ENCODE peak calls at places on chromosome 20, in five cellular contexts. One of them, this sample, is unnamed.

GRCh38 chr20:24580855-24581254 is 111.4 kb downstream of the SYNDIG1 start:
- DNase-seq in naive thymus-derived CD4-positive, alpha-beta T cell: no peak
- DNase-seq in fibroblast of lung: no peak
- DNase-seq in CD8-positive, alpha-beta T cell: no peak
- DNase-seq in Peyer's patch: no peak
- DNase-seq in this sample: no peak

GRCh38 chr20:9515761-9516657 is 1.6 kb downstream of the LAMP5 start:
- DNase-seq in fibroblast of lung: no peak
- DNase-seq in Peyer's patch: no peak
- DNase-seq in naive thymus-derived CD4-positive, alpha-beta T cell: no peak
- DNase-seq in CD8-positive, alpha-beta T cell: no peak
- DNase-seq in this sample: no peak

GRCh38 chr20:38117635-38118034 is 47.4 kb downstream of the TGM2 start:
- DNase-seq in naive thymus-derived CD4-positive, alpha-beta T cell: no peak
- DNase-seq in Peyer's patch: no peak
- DNase-seq in fibroblast of lung: no peak
- DNase-seq in CD8-positive, alpha-beta T cell: no peak
- DNase-seq in this sample: no peak

GRCh38 chr20:9332783-9333482 is 181.5 kb upstream of the LAMP5 start:
- DNase-seq in naive thymus-derived CD4-positive, alpha-beta T cell: no peak
- DNase-seq in CD8-positive, alpha-beta T cell: no peak
- DNase-seq in Peyer's patch: no peak
- DNase-seq in fibroblast of lung: no peak
- DNase-seq in this sample: no peak

GRCh38 chr20:38073307-38074010 is 39.9 kb downstream of the RPRD1B start:
- DNase-seq in naive thymus-derived CD4-positive, alpha-beta T cell: peak; percentile 10
- DNase-seq in fibroblast of lung: peak; percentile 99
- DNase-seq in CD8-positive, alpha-beta T cell: no peak
- DNase-seq in Peyer's patch: peak; percentile 57
- DNase-seq in this sample: peak; percentile 17

GRCh38 chr20:62495798-62496325 is 20.1 kb upstream of the GATA5 start:
- DNase-seq in Peyer's patch: no peak
- DNase-seq in fibroblast of lung: no peak
- DNase-seq in CD8-positive, alpha-beta T cell: no peak
- DNase-seq in naive thymus-derived CD4-positive, alpha-beta T cell: no peak
- DNase-seq in this sample: no peak

GRCh38 chr20:18132663-18133062 is 5.0 kb upstream of the KAT14 start:
- DNase-seq in fibroblast of lung: no peak
- DNase-seq in CD8-positive, alpha-beta T cell: no peak
- DNase-seq in naive thymus-derived CD4-positive, alpha-beta T cell: no peak
- DNase-seq in Peyer's patch: no peak
- DNase-seq in this sample: no peak

GRCh38 chr20:43736588-43737091 is 9.8 kb upstream of the GTSF1L start:
- DNase-seq in naive thymus-derived CD4-positive, alpha-beta T cell: peak; percentile 17
- DNase-seq in CD8-positive, alpha-beta T cell: no peak
- DNase-seq in fibroblast of lung: no peak
- DNase-seq in Peyer's patch: no peak
- DNase-seq in this sample: no peak

GRCh38 chr20:50721881-50722281 is 9.5 kb upstream of the PARD6B start:
- DNase-seq in fibroblast of lung: no peak
- DNase-seq in CD8-positive, alpha-beta T cell: no peak
- DNase-seq in naive thymus-derived CD4-positive, alpha-beta T cell: no peak
- DNase-seq in Peyer's patch: peak; percentile 43
- DNase-seq in this sample: no peak

GRCh38 chr20:22535483-22535882 is 48.9 kb downstream of the FOXA2 start:
- DNase-seq in Peyer's patch: no peak
- DNase-seq in fibroblast of lung: no peak
- DNase-seq in CD8-positive, alpha-beta T cell: no peak
- DNase-seq in naive thymus-derived CD4-positive, alpha-beta T cell: no peak
- DNase-seq in this sample: no peak

GRCh38 chr20:8008733-8009132 is 10.8 kb downstream of the TMX4 start:
- DNase-seq in CD8-positive, alpha-beta T cell: no peak
- DNase-seq in fibroblast of lung: no peak
- DNase-seq in naive thymus-derived CD4-positive, alpha-beta T cell: no peak
- DNase-seq in Peyer's patch: no peak
- DNase-seq in this sample: no peak

GRCh38 chr20:1672728-1673127 is 15.1 kb upstream of the SIRPG start:
- DNase-seq in fibroblast of lung: no peak
- DNase-seq in CD8-positive, alpha-beta T cell: no peak
- DNase-seq in naive thymus-derived CD4-positive, alpha-beta T cell: no peak
- DNase-seq in Peyer's patch: no peak
- DNase-seq in this sample: no peak

GRCh38 chr20:22752324-22752723 is 168.0 kb upstream of the FOXA2 start:
- DNase-seq in Peyer's patch: no peak
- DNase-seq in CD8-positive, alpha-beta T cell: no peak
- DNase-seq in fibroblast of lung: no peak
- DNase-seq in naive thymus-derived CD4-positive, alpha-beta T cell: no peak
- DNase-seq in this sample: no peak

GRCh38 chr20:8231038-8231437 is 99.0 kb downstream of the PLCB1 start:
- DNase-seq in CD8-positive, alpha-beta T cell: no peak
- DNase-seq in Peyer's patch: no peak
- DNase-seq in naive thymus-derived CD4-positive, alpha-beta T cell: no peak
- DNase-seq in fibroblast of lung: no peak
- DNase-seq in this sample: no peak

GRCh38 chr20:11302436-11302835 is 615.3 kb upstream of the BTBD3 start:
- DNase-seq in CD8-positive, alpha-beta T cell: no peak
- DNase-seq in fibroblast of lung: peak; percentile 17
- DNase-seq in Peyer's patch: no peak
- DNase-seq in naive thymus-derived CD4-positive, alpha-beta T cell: no peak
- DNase-seq in this sample: no peak

GRCh38 chr20:42857446-42857845 is 332.3 kb downstream of the PTPRT start:
- DNase-seq in fibroblast of lung: no peak
- DNase-seq in naive thymus-derived CD4-positive, alpha-beta T cell: no peak
- DNase-seq in CD8-positive, alpha-beta T cell: no peak
- DNase-seq in Peyer's patch: no peak
- DNase-seq in this sample: no peak

GRCh38 chr20:58712823-58713731 is 20.5 kb downstream of the NPEPL1 start:
- DNase-seq in naive thymus-derived CD4-positive, alpha-beta T cell: no peak
- DNase-seq in CD8-positive, alpha-beta T cell: peak; percentile 40
- DNase-seq in fibroblast of lung: no peak
- DNase-seq in Peyer's patch: peak; percentile 41
- DNase-seq in this sample: no peak

GRCh38 chr20:45372646-45373352 is 5.3 kb downstream of the TP53TG5 start:
- DNase-seq in naive thymus-derived CD4-positive, alpha-beta T cell: no peak
- DNase-seq in Peyer's patch: no peak
- DNase-seq in CD8-positive, alpha-beta T cell: no peak
- DNase-seq in fibroblast of lung: no peak
- DNase-seq in this sample: no peak

GRCh38 chr20:38284893-38285444 is 19.0 kb upstream of the BPI start:
- DNase-seq in Peyer's patch: no peak
- DNase-seq in naive thymus-derived CD4-positive, alpha-beta T cell: no peak
- DNase-seq in fibroblast of lung: no peak
- DNase-seq in CD8-positive, alpha-beta T cell: no peak
- DNase-seq in this sample: no peak

GRCh38 chr20:22411568-22412450 is 172.6 kb downstream of the FOXA2 start:
- DNase-seq in CD8-positive, alpha-beta T cell: no peak
- DNase-seq in naive thymus-derived CD4-positive, alpha-beta T cell: no peak
- DNase-seq in fibroblast of lung: peak; percentile 73
- DNase-seq in Peyer's patch: no peak
- DNase-seq in this sample: no peak

GRCh38 chr20:63072231-63072791 is 65.5 kb upstream of the BHLHE23 start:
- DNase-seq in Peyer's patch: no peak
- DNase-seq in fibroblast of lung: no peak
- DNase-seq in naive thymus-derived CD4-positive, alpha-beta T cell: no peak
- DNase-seq in CD8-positive, alpha-beta T cell: no peak
- DNase-seq in this sample: no peak

GRCh38 chr20:8601542-8601912 is 467.4 kb upstream of the PLCB4 start:
- DNase-seq in Peyer's patch: no peak
- DNase-seq in naive thymus-derived CD4-positive, alpha-beta T cell: no peak
- DNase-seq in fibroblast of lung: no peak
- DNase-seq in CD8-positive, alpha-beta T cell: no peak
- DNase-seq in this sample: no peak

GRCh38 chr20:59820204-59821041 is 113.0 kb downstream of the SYCP2 start:
- DNase-seq in fibroblast of lung: no peak
- DNase-seq in naive thymus-derived CD4-positive, alpha-beta T cell: no peak
- DNase-seq in Peyer's patch: peak; percentile 68
- DNase-seq in CD8-positive, alpha-beta T cell: no peak
- DNase-seq in this sample: no peak

GRCh38 chr20:51640743-51641142 is 98.2 kb upstream of the NFATC2 start:
- DNase-seq in fibroblast of lung: peak; percentile 67
- DNase-seq in Peyer's patch: no peak
- DNase-seq in CD8-positive, alpha-beta T cell: no peak
- DNase-seq in naive thymus-derived CD4-positive, alpha-beta T cell: no peak
- DNase-seq in this sample: no peak

DNA sequence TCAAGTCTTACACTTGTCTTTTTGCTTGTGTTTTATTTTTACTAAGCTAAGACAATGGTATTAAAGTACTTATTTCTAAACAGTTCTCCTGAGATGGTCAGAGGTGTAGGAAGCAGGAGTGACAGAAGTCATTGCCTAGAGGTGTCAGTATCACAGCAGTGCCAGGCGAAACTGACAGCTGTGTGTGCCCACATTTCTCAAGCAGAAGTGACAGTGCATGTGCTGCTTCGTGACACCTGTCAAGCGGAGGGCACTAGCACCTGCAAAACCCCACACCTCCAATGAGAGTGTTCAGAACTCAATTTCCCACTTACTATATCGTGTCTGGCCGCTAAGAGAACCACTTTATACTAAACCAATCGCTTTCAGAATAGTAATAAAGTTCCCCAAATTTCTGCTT is 82.8 kb downstream of the SLC23A2 start:
- DNase-seq in Peyer's patch: no peak
- DNase-seq in CD8-positive, alpha-beta T cell: no peak
- DNase-seq in naive thymus-derived CD4-positive, alpha-beta T cell: no peak
- DNase-seq in fibroblast of lung: no peak
- DNase-seq in this sample: no peak
- H3K4me3 ChIP-seq in Peyer's patch: no peak overlapping the region
- H3K4me3 ChIP-seq in CD8-positive, alpha-beta T cell: no peak overlapping the region
- H3K4me3 ChIP-seq in naive thymus-derived CD4-positive, alpha-beta T cell: no peak overlapping the region
- H3K4me3 ChIP-seq in fibroblast of lung: no peak overlapping the region
- H3K4me3 ChIP-seq in this sample: no peak overlapping the region

DNA sequence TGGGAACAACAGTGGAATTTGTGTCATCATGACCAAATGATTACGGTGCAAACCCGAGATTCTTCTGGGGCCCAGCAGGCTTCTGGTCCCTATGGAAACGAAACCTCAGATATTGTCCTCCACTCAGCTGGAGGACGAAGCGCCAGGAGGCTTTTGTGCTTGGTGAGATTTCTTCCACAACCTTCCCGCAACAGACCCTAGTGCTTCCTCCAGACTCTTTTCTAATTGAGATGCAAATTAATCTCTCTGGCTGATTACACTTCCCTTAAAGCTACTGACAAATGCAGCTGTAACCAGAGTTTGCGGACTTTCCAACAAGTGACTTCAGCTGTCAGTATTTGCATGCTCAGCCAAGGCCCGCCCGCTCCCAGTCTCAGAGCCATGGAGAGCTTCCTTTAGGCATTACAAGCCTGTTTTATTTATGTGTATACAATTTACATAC is 96.0 kb downstream of the INSM1 start:
- DNase-seq in CD8-positive, alpha-beta T cell: no peak
- DNase-seq in Peyer's patch: no peak
- DNase-seq in fibroblast of lung: no peak
- DNase-seq in naive thymus-derived CD4-positive, alpha-beta T cell: no peak
- DNase-seq in this sample: no peak
- H3K4me3 ChIP-seq in CD8-positive, alpha-beta T cell: no peak overlapping the region
- H3K4me3 ChIP-seq in Peyer's patch: no peak overlapping the region
- H3K4me3 ChIP-seq in fibroblast of lung: no peak overlapping the region
- H3K4me3 ChIP-seq in naive thymus-derived CD4-positive, alpha-beta T cell: no peak overlapping the region
- H3K4me3 ChIP-seq in this sample: no peak overlapping the region

GRCh38 chr20:32495949-32496348 is 89.2 kb downstream of the NOL4L start:
- DNase-seq in CD8-positive, alpha-beta T cell: no peak
- DNase-seq in Peyer's patch: no peak
- DNase-seq in fibroblast of lung: no peak
- DNase-seq in naive thymus-derived CD4-positive, alpha-beta T cell: no peak
- DNase-seq in this sample: no peak
- H3K4me3 ChIP-seq in CD8-positive, alpha-beta T cell: no peak overlapping the region
- H3K4me3 ChIP-seq in Peyer's patch: no peak overlapping the region
- H3K4me3 ChIP-seq in fibroblast of lung: no peak overlapping the region
- H3K4me3 ChIP-seq in naive thymus-derived CD4-positive, alpha-beta T cell: no peak overlapping the region
- H3K4me3 ChIP-seq in this sample: no peak overlapping the region

GRCh38 chr20:47126709-47127108 is 229.8 kb downstream of the ZMYND8 start:
- DNase-seq in Peyer's patch: no peak
- DNase-seq in CD8-positive, alpha-beta T cell: no peak
- DNase-seq in fibroblast of lung: peak; percentile 45
- DNase-seq in naive thymus-derived CD4-positive, alpha-beta T cell: no peak
- DNase-seq in this sample: no peak
- H3K4me3 ChIP-seq in Peyer's patch: no peak overlapping the region
- H3K4me3 ChIP-seq in CD8-positive, alpha-beta T cell: no peak overlapping the region
- H3K4me3 ChIP-seq in fibroblast of lung: no peak overlapping the region
- H3K4me3 ChIP-seq in naive thymus-derived CD4-positive, alpha-beta T cell: no peak overlapping the region
- H3K4me3 ChIP-seq in this sample: no peak overlapping the region

GRCh38 chr20:34111712-34112599 is at the start of gene EIF2S2:
- DNase-seq in Peyer's patch: peak; percentile 99
- DNase-seq in fibroblast of lung: peak; percentile 99
- DNase-seq in naive thymus-derived CD4-positive, alpha-beta T cell: peak; percentile 96
- DNase-seq in CD8-positive, alpha-beta T cell: peak; percentile 97
- DNase-seq in this sample: peak; percentile 97
- H3K4me3 ChIP-seq in Peyer's patch: peak within 1 kb of the TSS; percentile 93
- H3K4me3 ChIP-seq in fibroblast of lung: peak within 1 kb of the TSS; percentile 96
- H3K4me3 ChIP-seq in naive thymus-derived CD4-positive, alpha-beta T cell: peak within 1 kb of the TSS; percentile 92
- H3K4me3 ChIP-seq in CD8-positive, alpha-beta T cell: peak within 1 kb of the TSS; percentile 81
- H3K4me3 ChIP-seq in this sample: peak within 1 kb of the TSS; percentile 94

DNA sequence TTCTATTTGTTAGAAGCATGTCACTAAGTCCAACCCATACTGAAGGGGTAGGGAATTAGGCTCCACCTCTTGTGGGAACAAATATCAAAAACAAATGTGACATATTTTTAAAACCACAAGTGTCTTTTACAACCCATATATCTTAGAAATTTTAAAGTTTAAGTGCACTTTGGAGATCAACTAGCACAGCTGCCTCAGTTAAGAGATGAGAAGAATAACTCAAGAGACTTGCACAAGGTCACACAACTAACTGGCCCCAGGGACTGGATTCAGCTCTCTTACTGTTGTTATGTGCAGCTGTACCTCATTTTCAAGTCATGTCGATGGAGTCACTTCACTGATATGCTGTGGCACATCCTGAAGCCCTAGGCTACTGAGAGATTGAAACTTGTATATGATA is 102.9 kb upstream of the BMP2 start:
- DNase-seq in naive thymus-derived CD4-positive, alpha-beta T cell: no peak
- DNase-seq in CD8-positive, alpha-beta T cell: no peak
- DNase-seq in Peyer's patch: no peak
- DNase-seq in fibroblast of lung: no peak
- DNase-seq in this sample: no peak
- H3K4me3 ChIP-seq in naive thymus-derived CD4-positive, alpha-beta T cell: no peak overlapping the region
- H3K4me3 ChIP-seq in CD8-positive, alpha-beta T cell: no peak overlapping the region
- H3K4me3 ChIP-seq in Peyer's patch: no peak overlapping the region
- H3K4me3 ChIP-seq in fibroblast of lung: no peak overlapping the region
- H3K4me3 ChIP-seq in this sample: no peak overlapping the region

GRCh38 chr20:46710149-46710913 is 882 bp downstream of the SLC2A10 start:
- DNase-seq in naive thymus-derived CD4-positive, alpha-beta T cell: no peak
- DNase-seq in CD8-positive, alpha-beta T cell: no peak
- DNase-seq in Peyer's patch: no peak
- DNase-seq in fibroblast of lung: no peak
- DNase-seq in this sample: no peak
- H3K4me3 ChIP-seq in naive thymus-derived CD4-positive, alpha-beta T cell: peak overlapping the region; percentile 33
- H3K4me3 ChIP-seq in CD8-positive, alpha-beta T cell: peak overlapping the region; percentile 50
- H3K4me3 ChIP-seq in Peyer's patch: peak overlapping the region; percentile 42
- H3K4me3 ChIP-seq in fibroblast of lung: peak overlapping the region; percentile 63
- H3K4me3 ChIP-seq in this sample: no peak overlapping the region

This sample was measured in CD4-positive, alpha-beta memory T cell.